ENCODE peak calls at places on chromosomes 11 and 22, in seven cellular contexts. C is activated T-cell treated with anti-CD3 and anti-CD28 coated beads, Interleukin-2, amount 50 U/mL, for 4 hours; K is EL; N is NCI-H1092 treated with DMSO at 0.1 percent for 48 hours; U is NCI-H2081; X is cardiac muscle cell; V is fibroblast of lung. P is an unnamed sample.

GRCh38 chr11:45543808-45544422 is 121.5 kb downstream of the CHST1 start:
- DNase-seq in C (no peak), K (peak; percentile 14), N (no peak), U (no peak), X (peak; percentile 71), V (peak; percentile 2), P (no peak)

GRCh38 chr11:267491-267994 is 10.7 kb upstream of the NLRP6 start:
- DNase-seq in C (no peak), K (no peak), N (no peak), U (no peak), X (no peak), V (no peak), P (peak; percentile 76)

GRCh38 chr11:59171508-59172322 is at the start of gene DTX4:
- DNase-seq in C (peak; percentile 85), K (peak; percentile 86), N (peak; percentile 88), U (peak; percentile 76), X (peak; percentile 94), V (peak; percentile 79), P (peak; percentile 91)

GRCh38 chr11:72471005-72471898 is 36.9 kb upstream of the CLPB start:
- DNase-seq in C (peak; percentile 42), K (peak; percentile 80), N (peak; percentile 89), U (peak; percentile 84), X (peak; percentile 79), V (peak; percentile 55), P (peak; percentile 51)

GRCh38 chr11:422249-422656 is 7.5 kb upstream of the SIGIRR start:
- DNase-seq in C (no peak), K (no peak), N (no peak), U (no peak), X (no peak), V (no peak), P (no peak)

GRCh38 chr22:39528080-39528661 is 4.4 kb downstream of the RPS19BP1 start:
- DNase-seq in C (no peak), K (peak; percentile 39), N (peak; percentile 26), U (peak; percentile 67), X (no peak), V (no peak), P (no peak)

GRCh38 chr11:27717377-27717776 is 17.1 kb upstream of the BDNF start:
- DNase-seq in C (no peak), K (peak; percentile 59), N (peak; percentile 9), U (peak; percentile 14), X (no peak), V (peak; percentile 21), P (no peak)

GRCh38 chr11:12749442-12749841 is 75.2 kb downstream of the TEAD1 start:
- DNase-seq in C (no peak), K (no peak), N (no peak), U (no peak), X (no peak), V (no peak), P (no peak)

GRCh38 chr11:12680246-12680939 is 6.2 kb downstream of the TEAD1 start:
- DNase-seq in C (no peak), K (peak; percentile 90), N (peak; percentile 84), U (peak; percentile 90), X (peak; percentile 93), V (peak; percentile 97), P (no peak)

GRCh38 chr11:19502691-19503253 is 209.9 kb upstream of the NAV2 start:
- DNase-seq in C (no peak), K (no peak), N (no peak), U (no peak), X (no peak), V (no peak), P (no peak)

GRCh38 chr11:10109836-10110235 is 184.2 kb downstream of the SBF2 start:
- DNase-seq in C (no peak), K (peak; percentile 69), N (no peak), U (no peak), X (no peak), V (peak; percentile 67), P (no peak)

GRCh38 chr11:114358711-114359110 is 41.6 kb downstream of the C11orf71 start:
- DNase-seq in C (no peak), K (no peak), N (no peak), U (no peak), X (no peak), V (peak; percentile 32), P (no peak)

GRCh38 chr11:26225643-26226042 is 106.3 kb upstream of the ANO3 start:
- DNase-seq in C (no peak), K (no peak), N (no peak), U (no peak), X (no peak), V (no peak), P (no peak)

GRCh38 chr11:64318694-64319420 is 936 bp downstream of the PRDX5 start:
- DNase-seq in C (no peak), K (no peak), N (no peak), U (no peak), X (no peak), V (no peak), P (no peak)

GRCh38 chr22:34116126-34116525 is 195.8 kb upstream of the LARGE1 start:
- DNase-seq in C (no peak), K (no peak), N (no peak), U (no peak), X (no peak), V (no peak), P (no peak)

P was measured in CD8-positive, alpha-beta T cell.